ENCODE peak calls at places on chromosomes 3 and 15, in four cellular contexts. One of them, this sample, is unnamed.
A peak's percentile ranks its signal among the peaks of the same experiment; 100 is the strongest.

GRCh38 chr15:69697913-69698312 is 245.3 kb downstream of the RPLP1 start:
- DNase-seq in progenitor cell of endocrine pancreas: no peak
- DNase-seq in NCI-H460: no peak
- DNase-seq in psoas muscle: no peak
- DNase-seq in this sample: peak; percentile 14

GRCh38 chr15:87267798-87268197 is 988.7 kb downstream of the NTRK3 start:
- DNase-seq in progenitor cell of endocrine pancreas: no peak
- DNase-seq in NCI-H460: no peak
- DNase-seq in psoas muscle: no peak
- DNase-seq in this sample: no peak

GRCh38 chr3:13308406-13308805 is 111.7 kb downstream of the NUP210 start:
- DNase-seq in progenitor cell of endocrine pancreas: no peak
- DNase-seq in NCI-H460: peak; percentile 16
- DNase-seq in psoas muscle: peak; percentile 56
- DNase-seq in this sample: no peak

GRCh38 chr3:97815149-97815917 is 6.5 kb upstream of the CRYBG3 start:
- DNase-seq in progenitor cell of endocrine pancreas: no peak
- DNase-seq in NCI-H460: no peak
- DNase-seq in psoas muscle: no peak
- DNase-seq in this sample: no peak

GRCh38 chr3:110165753-110166152 is 828.4 kb upstream of the DPPA4 start:
- DNase-seq in progenitor cell of endocrine pancreas: no peak
- DNase-seq in NCI-H460: no peak
- DNase-seq in psoas muscle: no peak
- DNase-seq in this sample: no peak

GRCh38 chr15:57500256-57500655 is 91.4 kb upstream of the MYZAP start:
- DNase-seq in progenitor cell of endocrine pancreas: no peak
- DNase-seq in NCI-H460: no peak
- DNase-seq in psoas muscle: no peak
- DNase-seq in this sample: no peak

GRCh38 chr3:24496529-24497482 is 2.2 kb upstream of the THRB start:
- DNase-seq in progenitor cell of endocrine pancreas: peak; percentile 49
- DNase-seq in NCI-H460: peak; percentile 9
- DNase-seq in psoas muscle: peak; percentile 82
- DNase-seq in this sample: peak; percentile 76

GRCh38 chr3:193347507-193348501 is 30.7 kb downstream of the ATP13A5 start:
- DNase-seq in progenitor cell of endocrine pancreas: no peak
- DNase-seq in NCI-H460: no peak
- DNase-seq in psoas muscle: no peak
- DNase-seq in this sample: no peak

GRCh38 chr3:74711913-74712512 is 97.6 kb upstream of the CNTN3 start:
- DNase-seq in progenitor cell of endocrine pancreas: no peak
- DNase-seq in NCI-H460: no peak
- DNase-seq in psoas muscle: no peak
- DNase-seq in this sample: no peak

GRCh38 chr3:126270145-126270811 is 86.9 kb downstream of the KLF15 start:
- DNase-seq in progenitor cell of endocrine pancreas: no peak
- DNase-seq in NCI-H460: no peak
- DNase-seq in psoas muscle: peak; percentile 79
- DNase-seq in this sample: peak; percentile 79

GRCh38 chr15:39936187-39936586 is 2.3 kb downstream of the EIF2AK4 start:
- DNase-seq in progenitor cell of endocrine pancreas: no peak
- DNase-seq in NCI-H460: no peak
- DNase-seq in psoas muscle: no peak
- DNase-seq in this sample: no peak

GRCh38 chr3:78900426-78900825 is 867.4 kb downstream of the ROBO1 start:
- DNase-seq in progenitor cell of endocrine pancreas: no peak
- DNase-seq in NCI-H460: no peak
- DNase-seq in psoas muscle: no peak
- DNase-seq in this sample: no peak

GRCh38 chr3:94311651-94312050 is 248.8 kb downstream of the NSUN3 start:
- DNase-seq in progenitor cell of endocrine pancreas: no peak
- DNase-seq in NCI-H460: no peak
- DNase-seq in psoas muscle: no peak
- DNase-seq in this sample: no peak

GRCh38 chr15:52699457-52699856 is 20.3 kb upstream of the ATOSA start:
- DNase-seq in progenitor cell of endocrine pancreas: no peak
- DNase-seq in NCI-H460: no peak
- DNase-seq in psoas muscle: no peak
- DNase-seq in this sample: no peak

GRCh38 chr15:76904461-76905012 is 603 bp downstream of the SCAPER start:
- DNase-seq in progenitor cell of endocrine pancreas: peak; percentile 13
- DNase-seq in NCI-H460: peak; percentile 5
- DNase-seq in psoas muscle: peak; percentile 67
- DNase-seq in this sample: peak; percentile 21

GRCh38 chr3:51860703-51861665 is at the start of gene IQCF2:
- DNase-seq in progenitor cell of endocrine pancreas: no peak
- DNase-seq in NCI-H460: no peak
- DNase-seq in psoas muscle: no peak
- DNase-seq in this sample: no peak

GRCh38 chr15:69908518-69909420 is 188.9 kb downstream of the TLE3 start:
- DNase-seq in progenitor cell of endocrine pancreas: no peak
- DNase-seq in NCI-H460: no peak
- DNase-seq in psoas muscle: no peak
- DNase-seq in this sample: no peak